ENCODE peak calls at places on chromosomes 4 and X, in eight cellular contexts. B is fibroblast of lung, Q is PC-3, K is GM23248, V is neuronal stem cell, W is hepatocyte, N is mammary epithelial cell, Y is IMR-90. S is an unnamed sample.

GRCh38 chrX:134727363-134727762 is 69.1 kb upstream of the PLAC1 start:
- DNase-seq in Q (peak), B (no peak), K (no peak), Y (no peak), V (no peak), W (no peak), N (no peak), S (no peak)

GRCh38 chr4:4780634-4781287 is 78.7 kb upstream of the MSX1 start:
- DNase-seq in Q (peak), N (peak), K (peak), V (no peak), W (no peak), B (peak), Y (peak), S (no peak)

GRCh38 chr4:71004281-71004851 is 10.9 kb downstream of the DCK start:
- DNase-seq in W (no peak), V (no peak), N (no peak), Y (no peak), K (no peak), Q (no peak), B (no peak), S (peak)

GRCh38 chrX:106415276-106415895 is 196.4 kb upstream of the RADX start:
- DNase-seq in Y (peak), Q (peak), B (peak), V (peak), W (peak), N (peak), K (peak), S (peak)

GRCh38 chr4:83009529-83009928 is 1.1 kb downstream of the LIN54 start:
- DNase-seq in W (no peak), B (no peak), Y (peak), V (no peak), Q (no peak), K (peak), N (no peak), S (no peak)

GRCh38 chr4:109432676-109433075 is 939 bp upstream of the SEC24B start:
- DNase-seq in Y (peak), V (no peak), B (peak), K (peak), Q (no peak), N (peak), W (peak), S (no peak)

GRCh38 chrX:72714471-72714916 is 388 bp upstream of the PHKA1 start:
- DNase-seq in W (peak), B (peak), N (peak), Q (peak), K (peak), Y (peak), V (peak), S (peak)

GRCh38 chrX:115896362-115896761 is 274.2 kb upstream of the AGTR2 start:
- DNase-seq in K (no peak), Y (no peak), Q (no peak), W (no peak), V (no peak), B (no peak), N (no peak), S (no peak)

GRCh38 chr4:120801171-120801758 is 121.3 kb downstream of the PRDM5 start:
- DNase-seq in Q (no peak), Y (peak), K (peak), B (peak), V (no peak), N (peak), W (peak), S (no peak)

GRCh38 chr4:80407246-80407645 is 71.7 kb downstream of the CFAP299 start:
- DNase-seq in W (no peak), V (no peak), N (no peak), K (peak), Q (peak), B (peak), Y (peak), S (no peak)

GRCh38 chrX:55151199-55151598 is 62.4 kb downstream of the PAGE2 start:
- DNase-seq in N (no peak), Y (no peak), K (no peak), Q (no peak), B (no peak), V (no peak), W (no peak), S (no peak)

GRCh38 chr4:143555676-143556075 is 42.2 kb downstream of the SMARCA5 start:
- DNase-seq in B (no peak), K (no peak), Q (no peak), Y (peak), W (peak), N (peak), V (no peak), S (no peak)

GRCh38 chrX:13754765-13755164 is 20.2 kb downstream of the OFD1 start:
- DNase-seq in K (no peak), Y (no peak), V (no peak), N (no peak), W (no peak), Q (no peak), B (no peak), S (no peak)

GRCh38 chr4:140463182-140463581 is 34.9 kb downstream of the MGAT4D start:
- DNase-seq in V (no peak), K (no peak), W (no peak), Q (no peak), Y (no peak), B (no peak), N (no peak), S (no peak)

GRCh38 chr4:41638806-41639205 is 100.8 kb downstream of the LIMCH1 start:
- DNase-seq in N (no peak), W (no peak), V (no peak), Y (no peak), K (no peak), Q (no peak), B (no peak), S (no peak)

GRCh38 chr4:66906314-66906713 is 639.0 kb downstream of the CENPC start:
- DNase-seq in V (no peak), N (no peak), K (no peak), B (no peak), Q (peak), Y (no peak), W (no peak), S (peak)

GRCh38 chrX:18886344-18887161 is 97.4 kb downstream of the PHKA2 start:
- DNase-seq in W (peak), K (peak), Q (peak), N (peak), Y (peak), V (peak), B (peak), S (peak)

GRCh38 chr4:140867338-140867737 is 111.2 kb upstream of the TBC1D9 start:
- DNase-seq in Q (no peak), K (no peak), Y (no peak), B (no peak), V (no peak), N (no peak), W (no peak), S (no peak)

GRCh38 chrX:118627084-118627758 is 100.2 kb upstream of the IL13RA1 start:
- DNase-seq in K (peak), N (peak), B (peak), V (no peak), W (no peak), Y (no peak), Q (peak), S (peak)

GRCh38 chr4:15004701-15005301 is 2.5 kb downstream of the CPEB2 start:
- DNase-seq in V (peak), B (peak), Q (peak), K (peak), W (peak), N (peak), Y (peak), S (peak)

GRCh38 chr4:40630335-40631021 is 814 bp upstream of the RBM47 start:
- DNase-seq in B (no peak), Y (no peak), K (no peak), W (peak), N (no peak), V (no peak), Q (peak), S (peak)

GRCh38 chrX:76428243-76429130 is 977 bp downstream of the MAGEE1 start:
- DNase-seq in K (peak), B (no peak), Q (no peak), Y (no peak), W (peak), N (peak), V (no peak), S (peak)

GRCh38 chr4:8181119-8181518 is 18.0 kb upstream of the SH3TC1 start:
- DNase-seq in B (no peak), N (no peak), W (no peak), K (no peak), V (no peak), Q (no peak), Y (no peak), S (no peak)

GRCh38 chr4:8184061-8184460 is 15.0 kb upstream of the SH3TC1 start:
- DNase-seq in Y (no peak), K (no peak), Q (no peak), V (no peak), N (no peak), W (no peak), B (peak), S (no peak)

GRCh38 chr4:8182294-8182693 is 16.8 kb upstream of the SH3TC1 start:
- DNase-seq in N (no peak), V (no peak), Q (no peak), W (no peak), Y (no peak), B (no peak), K (no peak), S (no peak)

GRCh38 chr4:8181844-8182243 is 17.2 kb upstream of the SH3TC1 start:
- DNase-seq in W (peak), Y (no peak), N (no peak), K (no peak), V (no peak), B (no peak), Q (no peak), S (no peak)

DNA sequence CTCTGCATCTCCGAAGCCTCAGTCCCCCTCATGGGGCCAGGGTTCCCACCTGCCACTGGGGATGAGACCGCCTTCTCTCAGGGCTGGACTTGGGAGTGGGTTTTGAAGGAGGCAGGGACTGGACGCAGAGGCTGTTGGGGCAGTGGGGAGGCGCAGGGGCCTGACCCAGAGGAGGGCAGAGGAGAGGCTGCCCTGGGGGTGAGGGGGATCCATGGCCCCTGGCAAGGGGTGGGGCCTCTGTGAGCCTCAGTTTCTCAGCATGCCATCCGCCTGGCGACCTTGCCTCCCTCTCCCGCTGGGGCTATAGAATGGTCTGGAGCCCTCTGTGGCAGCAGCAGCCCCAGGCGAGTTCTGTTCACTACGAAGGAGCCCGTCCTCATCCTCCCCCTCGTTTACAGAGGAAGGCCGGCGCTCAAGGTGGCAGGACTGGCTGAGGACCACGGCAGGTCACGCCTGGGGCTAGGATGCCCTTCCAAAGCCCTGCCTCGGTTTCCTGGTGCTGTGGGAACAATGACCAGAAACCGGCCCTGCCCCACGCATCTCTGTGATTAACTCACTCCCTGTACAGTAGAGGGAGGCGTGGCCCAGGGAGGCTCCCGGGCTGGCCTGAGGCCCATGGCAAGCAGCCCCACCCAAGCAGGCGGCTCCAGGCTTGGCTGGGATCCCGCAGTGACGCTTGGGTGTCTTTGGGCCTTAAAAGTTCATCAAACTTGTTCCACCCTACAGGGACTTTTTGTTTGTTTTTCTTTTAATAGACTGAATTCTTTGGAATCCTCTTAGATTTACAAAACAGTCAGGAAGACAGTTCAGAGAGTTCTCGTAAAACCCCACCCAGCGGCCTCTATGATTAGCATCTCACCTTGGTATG is 16.0 kb upstream of the SH3TC1 start:
- DNase-seq in Y (peak), W (peak), K (peak), N (peak), Q (peak), B (peak), V (no peak), S (no peak)
- H3K4me2 ChIP-seq in Y (no peak), W (peak), K (no peak), N (peak), Q (peak), B (peak), V (no peak), S (no peak)

DNA sequence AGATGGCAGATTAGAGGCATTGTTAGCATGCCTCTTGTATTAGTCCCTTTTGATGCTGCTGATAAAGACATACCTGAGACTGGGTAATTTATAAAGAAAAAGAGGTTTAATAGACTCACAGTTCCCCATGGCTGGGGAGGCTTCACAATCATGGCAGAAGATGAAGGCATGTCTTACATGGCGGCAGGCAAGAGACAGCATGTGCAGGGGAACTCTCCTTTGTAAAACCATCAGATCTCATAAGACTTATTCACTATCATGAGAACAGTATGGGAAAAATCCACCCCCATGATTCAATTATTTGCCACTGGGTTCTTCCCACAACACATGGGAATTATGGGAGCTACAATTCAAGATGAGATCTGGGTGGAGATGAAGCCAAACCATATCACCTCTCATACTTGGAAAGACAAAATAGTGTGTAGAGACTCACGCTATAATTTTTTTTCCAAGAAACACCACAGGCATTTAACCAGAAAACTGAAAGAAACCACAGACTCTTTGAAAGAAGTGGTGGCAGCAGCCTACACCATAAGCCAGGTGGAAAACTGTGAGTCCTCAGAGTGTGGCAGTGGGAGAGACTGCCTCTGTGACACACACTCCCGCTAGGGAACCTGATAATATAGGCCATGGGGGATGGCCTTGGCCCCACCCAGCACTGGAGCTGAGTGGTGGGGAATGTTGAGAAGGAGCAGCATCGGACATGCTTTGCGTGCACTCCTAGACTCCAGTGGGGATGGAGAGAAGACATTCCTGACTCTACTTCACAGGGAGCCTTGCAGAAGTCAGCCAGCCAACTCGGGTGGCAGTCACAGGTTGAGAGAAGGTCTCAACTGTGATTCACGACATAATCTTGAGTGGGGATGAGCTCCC is 51.5 kb downstream of the SLC2A9 start:
- DNase-seq in K (no peak), N (no peak), Q (no peak), V (no peak), B (peak), Y (no peak), W (no peak), S (no peak)
- H3K4me2 ChIP-seq in K (no peak), N (no peak), Q (no peak), V (no peak), B (no peak), Y (no peak), W (no peak), S (no peak)

GRCh38 chrX:137565921-137566745 is at the start of gene ZIC3:
- DNase-seq in Q (peak), N (no peak), V (no peak), B (peak), K (peak), Y (no peak), W (peak), S (peak)
- H3K4me2 ChIP-seq in Q (peak), N (no peak), V (peak), B (no peak), K (no peak), Y (peak), W (peak), S (peak)

DNA sequence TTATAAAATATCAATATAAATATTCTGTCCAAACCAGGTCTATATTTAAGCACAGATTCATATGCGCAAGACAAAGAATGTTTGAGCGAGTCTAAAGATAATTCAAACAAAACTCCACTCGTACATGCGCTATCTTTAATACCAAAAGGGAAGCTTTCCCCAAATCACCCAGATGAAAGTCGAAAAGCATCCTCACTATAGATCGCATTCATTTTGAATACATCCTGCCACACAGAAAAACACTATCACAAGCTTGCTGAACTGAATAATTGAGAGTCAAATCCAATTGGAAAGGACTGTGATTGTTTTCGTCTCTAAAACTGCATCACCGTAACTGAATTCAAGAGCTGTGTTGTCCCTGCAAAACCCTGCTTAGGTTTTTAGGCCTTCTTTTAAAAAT is 685 bp downstream of the TASL start:
- DNase-seq in N (no peak), K (no peak), W (no peak), Q (no peak), B (no peak), V (no peak), Y (no peak), S (no peak)
- H3K4me2 ChIP-seq in N (no peak), K (no peak), W (no peak), Q (no peak), B (no peak), V (no peak), Y (no peak), S (no peak)

GRCh38 chr4:33780952-33781655 is 2463.2 kb downstream of the ARAP2 start:
- DNase-seq in B (peak), V (no peak), N (peak), K (peak), W (no peak), Y (peak), Q (peak), S (no peak)
- H3K4me2 ChIP-seq in B (no peak), V (no peak), N (no peak), K (peak), W (peak), Y (no peak), Q (peak), S (no peak)

GRCh38 chrX:70088281-70088680 is 26.0 kb downstream of the OTUD6A start:
- DNase-seq in W (no peak), B (no peak), K (peak), Q (no peak), V (no peak), N (no peak), Y (peak), S (no peak)

GRCh38 chrX:70082723-70083122 is 20.5 kb downstream of the OTUD6A start:
- DNase-seq in B (no peak), W (no peak), K (no peak), Y (no peak), N (no peak), V (no peak), Q (no peak), S (no peak)

GRCh38 chrX:70087857-70088256 is 25.6 kb downstream of the OTUD6A start:
- DNase-seq in Q (peak), Y (peak), K (peak), V (no peak), W (peak), B (no peak), N (no peak), S (no peak)

GRCh38 chrX:70088791-70089190 is 26.5 kb downstream of the OTUD6A start:
- DNase-seq in B (no peak), Q (no peak), V (no peak), Y (no peak), N (no peak), W (no peak), K (no peak), S (no peak)

GRCh38 chrX:70084592-70084991 is 22.3 kb downstream of the OTUD6A start:
- DNase-seq in N (no peak), Q (no peak), W (no peak), B (no peak), Y (no peak), K (no peak), V (no peak), S (no peak)
- H3K4me2 ChIP-seq in N (no peak), Q (no peak), W (no peak), B (no peak), Y (no peak), K (no peak), V (no peak), S (no peak)

GRCh38 chr4:2576290-2576689 is 39.8 kb downstream of the FAM193A start:
- DNase-seq in K (no peak), Q (no peak), B (no peak), Y (no peak), V (no peak), W (no peak), N (no peak), S (no peak)

GRCh38 chr4:2572076-2572475 is 35.6 kb downstream of the FAM193A start:
- DNase-seq in N (no peak), V (no peak), W (no peak), B (no peak), Y (no peak), Q (no peak), K (no peak), S (no peak)

GRCh38 chr4:2574863-2575262 is 38.4 kb downstream of the FAM193A start:
- DNase-seq in B (no peak), W (no peak), V (no peak), K (no peak), Q (no peak), Y (no peak), N (no peak), S (no peak)

GRCh38 chr4:2570551-2571222 is 34.2 kb downstream of the FAM193A start:
- DNase-seq in K (no peak), Q (no peak), Y (no peak), B (no peak), N (no peak), V (no peak), W (no peak), S (peak)

DNA sequence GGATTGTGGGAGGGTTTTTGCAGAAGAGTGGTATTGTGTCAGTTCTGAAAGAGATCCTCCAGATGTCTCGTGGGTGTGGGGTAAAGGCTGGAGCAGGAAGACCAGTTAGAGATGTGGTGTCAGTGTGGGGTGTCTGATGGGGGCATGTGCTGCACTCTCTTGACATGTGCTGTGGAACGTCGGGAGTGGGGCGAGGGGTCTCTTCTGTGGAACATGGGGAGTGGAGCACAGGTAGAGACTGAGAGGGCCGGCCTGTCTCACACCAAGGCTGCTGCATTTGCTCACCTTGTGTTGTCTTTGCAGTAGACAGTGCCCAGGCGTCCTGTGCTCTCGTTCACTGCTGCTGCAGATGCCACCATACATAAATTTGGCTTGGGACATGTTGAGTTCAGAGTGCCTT is 37.6 kb downstream of the FAM193A start:
- DNase-seq in B (no peak), K (no peak), Y (no peak), N (no peak), W (no peak), Q (no peak), V (no peak), S (no peak)
- H3K4me2 ChIP-seq in B (no peak), K (no peak), Y (no peak), N (no peak), W (no peak), Q (no peak), V (no peak), S (no peak)

GRCh38 chr4:126267689-126268088 is 952.9 kb downstream of the FAT4 start:
- DNase-seq in B (peak), V (no peak), Y (peak), W (no peak), N (peak), K (peak), Q (no peak), S (no peak)
- H3K4me2 ChIP-seq in B (no peak), V (no peak), Y (no peak), W (no peak), N (no peak), K (peak), Q (no peak), S (no peak)